ENCODE peak calls at places on chromosome 17, in four cellular contexts. V is WTC11, M is vagina, F is epithelial cell of esophagus. D is an unnamed sample.

GRCh38 chr17:49922095-49922494 is 46.9 kb upstream of the DLX4 start:
- DNase-seq in V (no peak), M (no peak), F (no peak), D (no peak)

GRCh38 chr17:14794961-14795360 is 470.2 kb downstream of the PMP22 start:
- DNase-seq in V (no peak), M (no peak), F (no peak), D (no peak)

GRCh38 chr17:56125830-56126819 is 27.1 kb upstream of the ANKFN1 start:
- DNase-seq in V (no peak), M (no peak), F (peak; percentile 15), D (no peak)

GRCh38 chr17:2056221-2057129 is 1.6 kb downstream of the HIC1 start:
- DNase-seq in V (peak; percentile 49), M (no peak), F (no peak), D (no peak)

GRCh38 chr17:27559996-27560481 is 70.9 kb upstream of the LGALS9 start:
- DNase-seq in V (no peak), M (no peak), F (peak; percentile 73), D (no peak)

GRCh38 chr17:21286066-21286770 is 1.7 kb downstream of the MAP2K3 start:
- DNase-seq in V (no peak), M (peak; percentile 99), F (peak; percentile 98), D (peak; percentile 96)

GRCh38 chr17:3895354-3895753 is 2.5 kb upstream of the CAMKK1 start:
- DNase-seq in V (no peak), M (no peak), F (no peak), D (no peak)

GRCh38 chr17:45749831-45750335 is 34.2 kb upstream of the CRHR1 start:
- DNase-seq in V (no peak), M (no peak), F (no peak), D (no peak)

GRCh38 chr17:9350083-9350482 is 225.5 kb downstream of the STX8 start:
- DNase-seq in V (no peak), M (no peak), F (peak; percentile 90), D (no peak)

GRCh38 chr17:64940055-64940454 is 20.8 kb upstream of the LRRC37A3 start:
- DNase-seq in V (no peak), M (no peak), F (peak; percentile 74), D (no peak)

GRCh38 chr17:76414334-76415295 is 30.2 kb downstream of the SPHK1 start:
- DNase-seq in V (no peak), M (no peak), F (no peak), D (no peak)

GRCh38 chr17:20059728-20060188 is 50.6 kb downstream of the SPECC1 start:
- DNase-seq in V (no peak), M (no peak), F (peak; percentile 75), D (no peak)

GRCh38 chr17:80265205-80266068 is 4.8 kb downstream of the RNF213 start:
- DNase-seq in V (no peak), M (no peak), F (no peak), D (no peak)

GRCh38 chr17:57939797-57940196 is 15.4 kb downstream of the CUEDC1 start:
- DNase-seq in V (no peak), M (no peak), F (no peak), D (peak; percentile 75)

GRCh38 chr17:68954146-68954971 is 833 bp downstream of the ABCA8 start:
- DNase-seq in V (no peak), M (no peak), F (no peak), D (no peak)

GRCh38 chr17:20266806-20267458 is 200.4 kb downstream of the LGALS9B start:
- DNase-seq in V (no peak), M (no peak), F (peak; percentile 82), D (no peak)

GRCh38 chr17:1532836-1533602 is 16.6 kb upstream of the INPP5K start:
- DNase-seq in V (peak; percentile 75), M (no peak), F (peak; percentile 30), D (peak; percentile 62)

GRCh38 chr17:71649986-71650385 is 470.8 kb upstream of the SOX9 start:
- DNase-seq in V (no peak), M (no peak), F (no peak), D (no peak)

GRCh38 chr17:17321356-17322025 is 18.3 kb downstream of the NT5M start:
- DNase-seq in V (no peak), M (no peak), F (no peak), D (no peak)

GRCh38 chr17:4080686-4081085 is 62.1 kb downstream of the ZZEF1 start:
- DNase-seq in V (no peak), M (no peak), F (peak; percentile 43), D (no peak)

GRCh38 chr17:32943647-32944191 is 15.8 kb downstream of the TMEM98 start:
- DNase-seq in V (no peak), M (no peak), F (peak; percentile 77), D (no peak)

GRCh38 chr17:7854078-7854777 is 638 bp upstream of the TMEM88 start:
- DNase-seq in V (peak; percentile 43), M (peak; percentile 79), F (no peak), D (no peak)

GRCh38 chr17:3828151-3828851 is 17.7 kb downstream of the NCBP3 start:
- DNase-seq in V (no peak), M (no peak), F (no peak), D (no peak)

GRCh38 chr17:59899099-59899498 is 6.2 kb downstream of the RPS6KB1 start:
- DNase-seq in V (no peak), M (no peak), F (peak; percentile 65), D (no peak)
- TF ChIP-seq CTCF in V (no peak), M (no peak), F (peak; percentile 59), D (no peak)

GRCh38 chr17:34318474-34318873 is 761 bp upstream of the CCL8 start:
- DNase-seq in V (peak; percentile 63), M (no peak), F (peak; percentile 5), D (no peak)
- TF ChIP-seq CTCF in V (no peak), M (no peak), F (no peak), D (peak; percentile 65)

DNA sequence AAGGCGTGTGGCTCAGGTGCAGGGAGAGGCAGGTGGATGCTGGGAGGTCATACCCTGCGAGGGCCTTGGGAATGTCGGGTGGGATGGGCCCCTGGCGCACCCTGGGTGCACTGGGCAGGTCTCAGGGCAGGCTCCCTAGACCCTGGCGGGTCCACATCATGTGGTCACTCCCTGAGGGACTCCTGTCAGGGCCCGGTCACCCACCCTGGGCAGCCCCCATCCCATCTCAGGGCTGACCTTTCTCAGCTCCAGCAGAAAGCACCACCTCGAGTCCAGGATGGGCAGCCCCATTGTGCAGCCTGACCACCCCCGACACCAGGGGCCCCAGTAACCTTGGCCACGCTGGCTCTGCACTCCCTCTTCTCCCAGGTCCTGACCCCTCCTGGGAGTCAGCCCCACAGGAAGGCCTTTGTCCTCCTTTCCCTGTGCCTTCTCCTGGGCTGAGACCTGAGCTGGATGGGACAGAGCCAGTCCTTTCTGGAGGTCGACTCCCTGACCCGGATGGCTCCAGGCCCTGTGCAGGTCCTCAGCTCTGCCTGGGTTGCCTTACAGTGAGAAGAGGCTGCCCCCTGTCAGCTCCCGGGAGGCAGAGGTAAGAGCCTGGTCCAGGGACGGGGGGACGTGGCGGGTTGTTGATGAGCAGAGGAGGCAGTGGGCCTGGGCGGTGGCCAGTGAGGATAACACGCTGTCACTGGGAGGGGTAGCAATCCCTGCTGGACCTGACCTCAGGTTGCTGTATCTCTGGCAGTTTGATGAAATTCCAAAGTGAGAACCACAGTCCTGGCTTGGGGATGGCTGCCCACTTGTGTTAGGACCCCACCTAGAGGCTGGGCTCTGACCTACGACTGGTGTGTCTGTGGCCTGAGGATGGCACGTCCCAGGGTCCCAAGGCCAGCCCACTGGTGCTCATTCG is 77.9 kb downstream of the GOSR1 start:
- DNase-seq in V (peak; percentile 74), M (no peak), F (no peak), D (no peak)
- TF ChIP-seq CTCF in V (peak; percentile 5), M (no peak), F (no peak), D (no peak)

GRCh38 chr17:75110307-75110937 is 653 bp downstream of the ARMC7 start:
- DNase-seq in V (peak; percentile 51), M (no peak), F (peak; percentile 34), D (no peak)

GRCh38 chr17:75108193-75108592 is 1.6 kb upstream of the ARMC7 start:
- DNase-seq in V (no peak), M (no peak), F (no peak), D (no peak)

GRCh38 chr17:75111777-75112176 is 2.0 kb downstream of the ARMC7 start:
- DNase-seq in V (no peak), M (no peak), F (no peak), D (no peak)

GRCh38 chr17:75109047-75109406 is 742 bp upstream of the ARMC7 start:
- DNase-seq in V (no peak), M (no peak), F (no peak), D (no peak)

DNA sequence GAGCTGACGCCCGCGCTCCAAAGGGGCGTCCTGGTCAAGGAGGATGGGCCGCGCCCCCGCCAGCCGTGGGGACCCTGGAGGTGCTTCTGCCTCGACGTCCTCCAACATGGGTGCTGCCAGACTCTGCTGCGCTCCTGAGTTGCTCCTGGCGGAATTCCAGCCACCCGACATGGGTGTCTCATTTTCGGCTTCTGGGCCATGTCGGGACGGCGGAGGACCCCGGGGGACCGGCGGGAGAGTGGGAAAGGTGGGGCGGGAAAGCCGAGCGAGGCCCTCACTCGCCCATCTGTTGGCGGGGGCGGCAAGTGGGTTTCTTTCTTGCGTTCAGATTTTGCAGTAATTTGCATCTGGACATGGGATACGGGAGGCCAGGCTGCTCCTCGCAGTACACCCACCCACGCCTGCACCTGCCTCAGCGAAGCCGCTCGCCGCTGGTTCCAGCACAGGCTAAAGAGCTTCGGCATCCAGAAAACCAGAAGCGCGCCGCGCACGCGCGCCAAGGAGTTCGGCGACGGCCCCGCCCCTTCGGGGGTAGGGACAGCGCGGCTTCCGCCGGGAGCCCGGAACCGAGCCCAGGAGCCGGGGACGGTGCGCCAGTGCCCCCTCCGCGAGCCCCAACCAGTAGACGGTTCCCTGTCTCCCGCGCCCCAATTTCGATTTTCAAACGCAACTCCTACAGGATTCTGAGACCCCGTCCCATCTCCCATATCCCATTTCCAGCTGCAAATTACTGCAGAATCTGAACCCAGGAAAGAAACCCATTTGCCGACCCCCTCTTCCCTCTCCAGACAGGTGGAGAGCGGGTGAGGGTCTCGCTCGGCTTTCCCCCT is at the start of gene ARMC7:
- DNase-seq in V (peak; percentile 95), M (no peak), F (peak; percentile 83), D (peak; percentile 89)
- TF ChIP-seq CTCF in V (no peak), M (no peak), F (no peak), D (no peak)